ENCODE peak calls at places on chromosomes 1 and 21, in five cellular contexts. W, A, J, G and E are unnamed samples.

GRCh38 chr1:220084460-220084859 is 5.1 kb downstream of the BPNT1 start:
- DNase-seq in W (no peak), A (no peak), J (no peak), G (no peak), E (no peak)

GRCh38 chr21:28436286-28436932 is 556.3 kb downstream of the LTN1 start:
- DNase-seq in W (no peak), A (no peak), J (no peak), G (peak), E (no peak)

GRCh38 chr1:233730809-233731208 is 116.9 kb downstream of the KCNK1 start:
- DNase-seq in W (no peak), A (no peak), J (no peak), G (no peak), E (no peak)

GRCh38 chr1:91885331-91885715 is 628 bp downstream of the TGFBR3 start:
- DNase-seq in W (peak), A (no peak), J (no peak), G (no peak), E (peak)

GRCh38 chr1:48977273-48977672 is 200.6 kb upstream of the BEND5 start:
- DNase-seq in W (no peak), A (no peak), J (no peak), G (no peak), E (no peak)

GRCh38 chr1:79711001-79711431 is 704.5 kb upstream of the ADGRL4 start:
- DNase-seq in W (peak), A (no peak), J (no peak), G (no peak), E (peak)

GRCh38 chr1:201481004-201481380 is 12.0 kb upstream of the PHLDA3 start:
- DNase-seq in W (no peak), A (no peak), J (no peak), G (no peak), E (no peak)

GRCh38 chr1:59013276-59013927 is 229.6 kb upstream of the JUN start:
- DNase-seq in W (peak), A (no peak), J (no peak), G (peak), E (peak)

GRCh38 chr1:59687081-59687480 is 127.7 kb upstream of the HOOK1 start:
- DNase-seq in W (no peak), A (no peak), J (no peak), G (no peak), E (no peak)

GRCh38 chr1:232308616-232309015 is 321.3 kb downstream of the SIPA1L2 start:
- DNase-seq in W (no peak), A (no peak), J (no peak), G (no peak), E (no peak)

GRCh38 chr1:61641171-61641570 is 83.8 kb downstream of the TM2D1 start:
- DNase-seq in W (no peak), A (no peak), J (no peak), G (no peak), E (no peak)

GRCh38 chr1:221439008-221439733 is 302.7 kb downstream of the DUSP10 start:
- DNase-seq in W (peak), A (peak), J (peak), G (peak), E (peak)

GRCh38 chr21:42863504-42863870 is 15.9 kb downstream of the WDR4 start:
- DNase-seq in W (no peak), A (no peak), J (no peak), G (no peak), E (no peak)

GRCh38 chr1:247966520-247967204 is 1.6 kb downstream of the OR2AK2 start:
- DNase-seq in W (peak), A (no peak), J (no peak), G (no peak), E (peak)

GRCh38 chr1:236338096-236338495 is 56.0 kb upstream of the EDARADD start:
- DNase-seq in W (no peak), A (no peak), J (no peak), G (peak), E (no peak)

GRCh38 chr21:43864313-43864805 is 664 bp upstream of the AGPAT3 start:
- DNase-seq in W (peak), A (peak), J (no peak), G (no peak), E (peak)

GRCh38 chr1:41739061-41739955 is 179.4 kb downstream of the HIVEP3 start:
- DNase-seq in W (peak), A (peak), J (peak), G (no peak), E (peak)

GRCh38 chr1:241738710-241739109 is 86.6 kb downstream of the WDR64 start:
- DNase-seq in W (no peak), A (no peak), J (no peak), G (no peak), E (no peak)

GRCh38 chr1:51624851-51625250 is 8.0 kb downstream of the OSBPL9 start:
- DNase-seq in W (no peak), A (no peak), J (no peak), G (no peak), E (no peak)

GRCh38 chr1:214285622-214286440 is 4.9 kb downstream of the SMYD2 start:
- DNase-seq in W (no peak), A (no peak), J (no peak), G (no peak), E (no peak)

GRCh38 chr1:183444243-183444642 is 26.1 kb upstream of the NMNAT2 start:
- DNase-seq in W (no peak), A (no peak), J (no peak), G (peak), E (no peak)

GRCh38 chr21:46057111-46057709 is 40.7 kb upstream of the COL6A2 start:
- DNase-seq in W (no peak), A (peak), J (no peak), G (no peak), E (peak)

GRCh38 chr1:11321656-11322491 is 48.9 kb downstream of the UBIAD1 start:
- DNase-seq in W (no peak), A (no peak), J (no peak), G (no peak), E (no peak)

GRCh38 chr1:112803906-112804762 is 89.0 kb upstream of the PPM1J start:
- DNase-seq in W (peak), A (no peak), J (no peak), G (peak), E (peak)

GRCh38 chr1:227318003-227318851 is at the start of gene CDC42BPA:
- DNase-seq in W (peak), A (peak), J (no peak), G (peak), E (no peak)

GRCh38 chr1:229003233-229004031 is 267.5 kb upstream of the RAB4A start:
- DNase-seq in W (no peak), A (no peak), J (no peak), G (no peak), E (no peak)

GRCh38 chr1:16984717-16985116 is 4.3 kb upstream of the MFAP2 start:
- DNase-seq in W (no peak), A (no peak), J (no peak), G (peak), E (no peak)

GRCh38 chr21:44497641-44498243 is 42.3 kb downstream of the KRTAP10-1 start:
- DNase-seq in W (no peak), A (no peak), J (no peak), G (no peak), E (no peak)

GRCh38 chr1:58848818-58849411 is 65.1 kb upstream of the JUN start:
- DNase-seq in W (no peak), A (no peak), J (no peak), G (peak), E (no peak)

GRCh38 chr1:28359592-28360239 is 9.8 kb upstream of the PHACTR4 start:
- DNase-seq in W (peak), A (peak), J (peak), G (peak), E (peak)

GRCh38 chr1:34474566-34474965 is 280.3 kb upstream of the GJB5 start:
- DNase-seq in W (no peak), A (no peak), J (no peak), G (no peak), E (no peak)

GRCh38 chr1:33274446-33274845 is 18.2 kb downstream of the ZNF362 start:
- DNase-seq in W (no peak), A (no peak), J (no peak), G (no peak), E (peak)

GRCh38 chr1:76066390-76066789 is 8.2 kb upstream of the ST6GALNAC3 start:
- DNase-seq in W (no peak), A (no peak), J (no peak), G (no peak), E (no peak)

GRCh38 chr1:2174348-2175054 is 20.1 kb downstream of the FAAP20 start:
- DNase-seq in W (no peak), A (no peak), J (no peak), G (peak), E (peak)

GRCh38 chr1:33433509-33434362 is 2.8 kb upstream of the PHC2 start:
- DNase-seq in W (no peak), A (no peak), J (no peak), G (peak), E (no peak)

GRCh38 chr1:55402676-55403464 is 187.7 kb upstream of the USP24 start:
- DNase-seq in W (no peak), A (no peak), J (no peak), G (no peak), E (no peak)

GRCh38 chr1:3999941-4000735 is 100.1 kb upstream of the C1orf174 start:
- DNase-seq in W (no peak), A (no peak), J (no peak), G (no peak), E (no peak)

GRCh38 chr1:224732367-224733006 is 116.4 kb downstream of the CNIH3 start:
- DNase-seq in W (no peak), A (no peak), J (no peak), G (no peak), E (no peak)

GRCh38 chr1:93689521-93690223 is 8.0 kb upstream of the BCAR3 start:
- DNase-seq in W (no peak), A (no peak), J (no peak), G (no peak), E (no peak)